ENCODE peak calls at places on chromosomes 5 and 9, in nine cellular contexts. D is astrocyte of the spinal cord; T is GM12865; I is psoas muscle; L is osteocyte; J is body of pancreas; O is adrenal gland; G is CD8-positive, alpha-beta T cell; B is ovary. Q is an unnamed sample.

GRCh38 chr5:158456756-158457155 is 597.8 kb upstream of the CLINT1 start:
- DNase-seq in D (peak; percentile 91), T (peak; percentile 21), I (peak; percentile 40), L (no peak), J (peak; percentile 27), O (peak; percentile 61), G (no peak), B (no peak), Q (peak; percentile 98)

GRCh38 chr9:89497978-89498844 is at the start of gene SEMA4D:
- DNase-seq in D (peak; percentile 23), T (peak; percentile 77), I (peak; percentile 75), L (no peak), J (peak; percentile 78), O (peak; percentile 82), G (no peak), B (peak; percentile 72), Q (peak; percentile 37)

GRCh38 chr5:118326496-118327045 is 661.8 kb downstream of the DTWD2 start:
- DNase-seq in D (peak; percentile 81), T (no peak), I (no peak), L (no peak), J (no peak), O (no peak), G (no peak), B (no peak), Q (no peak)

GRCh38 chr9:32180597-32180996 is 203.8 kb upstream of the ACO1 start:
- DNase-seq in D (no peak), T (no peak), I (no peak), L (no peak), J (no peak), O (no peak), G (no peak), B (no peak), Q (no peak)

GRCh38 chr5:138792181-138792808 is 39.1 kb downstream of the CTNNA1 start:
- DNase-seq in D (no peak), T (no peak), I (no peak), L (no peak), J (no peak), O (no peak), G (no peak), B (no peak), Q (no peak)

GRCh38 chr5:157486861-157487260 is 26.8 kb downstream of the NIPAL4 start:
- DNase-seq in D (no peak), T (peak; percentile 63), I (no peak), L (no peak), J (peak; percentile 26), O (no peak), G (no peak), B (no peak), Q (no peak)

GRCh38 chr5:139797335-139797734 is 1.7 kb downstream of the PSD2 start:
- DNase-seq in D (no peak), T (no peak), I (peak; percentile 26), L (no peak), J (no peak), O (no peak), G (no peak), B (no peak), Q (no peak)

GRCh38 chr5:5494489-5495402 is 72.3 kb downstream of the ICE1 start:
- DNase-seq in D (peak; percentile 47), T (peak; percentile 81), I (peak; percentile 87), L (no peak), J (peak; percentile 84), O (peak; percentile 70), G (peak; percentile 84), B (peak; percentile 75), Q (peak; percentile 45)

GRCh38 chr5:147327421-147327820 is 92.6 kb downstream of the STK32A start:
- DNase-seq in D (no peak), T (no peak), I (no peak), L (no peak), J (no peak), O (no peak), G (no peak), B (no peak), Q (no peak)

GRCh38 chr9:71929223-71929622 is 17.8 kb downstream of the C9orf85 start:
- DNase-seq in D (no peak), T (no peak), I (no peak), L (no peak), J (no peak), O (no peak), G (no peak), B (no peak), Q (peak; percentile 85)

GRCh38 chr5:1726956-1727355 is 72.7 kb downstream of the MRPL36 start:
- DNase-seq in D (no peak), T (no peak), I (no peak), L (peak; percentile 73), J (no peak), O (no peak), G (peak; percentile 25), B (no peak), Q (no peak)

GRCh38 chr5:137630216-137630971 is 105.5 kb downstream of the KLHL3 start:
- DNase-seq in D (no peak), T (no peak), I (no peak), L (no peak), J (no peak), O (no peak), G (no peak), B (no peak), Q (no peak)

DNA sequence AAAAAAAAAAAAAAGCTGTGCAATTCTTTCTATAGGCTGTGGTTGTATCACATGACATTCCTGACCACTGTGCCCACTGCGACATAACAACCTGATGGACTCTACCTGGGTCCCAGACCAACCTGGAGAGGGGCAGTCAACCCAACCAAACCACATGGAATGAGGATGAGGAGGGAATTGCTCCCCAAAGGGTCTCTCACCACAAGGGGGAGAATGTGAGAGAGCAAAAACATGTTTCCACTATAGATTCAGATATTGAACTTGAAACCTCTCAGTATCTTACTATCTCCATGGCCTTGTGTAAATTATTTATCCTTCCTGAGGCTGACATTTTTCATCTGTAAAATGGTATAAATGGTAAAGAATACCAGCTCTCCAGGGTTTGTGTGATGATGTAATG is 66.9 kb upstream of the SV2C start:
- DNase-seq in D (no peak), T (no peak), I (no peak), L (no peak), J (no peak), O (no peak), G (no peak), B (no peak), Q (no peak)
- TF ChIP-seq CTCF in D (no peak), T (peak; percentile 11), I (no peak), L (peak; percentile 13), J (no peak), O (no peak), G (no peak), B (no peak), Q (no peak)

GRCh38 chr5:176629853-176630680 is at the start of the genes EIF4E1B and SNCB:
- DNase-seq in D (peak; percentile 17), T (peak; percentile 32), I (peak; percentile 70), L (no peak), J (no peak), O (no peak), G (peak; percentile 64), B (no peak), Q (no peak)
- TF ChIP-seq CTCF in D (no peak), T (no peak), I (no peak), L (no peak), J (no peak), O (no peak), G (peak; percentile 21), B (no peak), Q (no peak)

GRCh38 chr9:121562261-121562780 is 62.7 kb upstream of the GGTA1 start:
- DNase-seq in D (no peak), T (no peak), I (no peak), L (no peak), J (no peak), O (no peak), G (no peak), B (no peak), Q (no peak)

GRCh38 chr9:121560921-121561320 is 61.3 kb upstream of the GGTA1 start:
- DNase-seq in D (no peak), T (no peak), I (no peak), L (no peak), J (no peak), O (no peak), G (no peak), B (no peak), Q (no peak)

GRCh38 chr9:121563425-121563824 is 63.8 kb upstream of the GGTA1 start:
- DNase-seq in D (no peak), T (no peak), I (no peak), L (no peak), J (no peak), O (no peak), G (no peak), B (no peak), Q (no peak)

GRCh38 chr9:121563881-121564460 is 64.3 kb upstream of the GGTA1 start:
- DNase-seq in D (no peak), T (no peak), I (no peak), L (no peak), J (no peak), O (no peak), G (no peak), B (no peak), Q (no peak)

DNA sequence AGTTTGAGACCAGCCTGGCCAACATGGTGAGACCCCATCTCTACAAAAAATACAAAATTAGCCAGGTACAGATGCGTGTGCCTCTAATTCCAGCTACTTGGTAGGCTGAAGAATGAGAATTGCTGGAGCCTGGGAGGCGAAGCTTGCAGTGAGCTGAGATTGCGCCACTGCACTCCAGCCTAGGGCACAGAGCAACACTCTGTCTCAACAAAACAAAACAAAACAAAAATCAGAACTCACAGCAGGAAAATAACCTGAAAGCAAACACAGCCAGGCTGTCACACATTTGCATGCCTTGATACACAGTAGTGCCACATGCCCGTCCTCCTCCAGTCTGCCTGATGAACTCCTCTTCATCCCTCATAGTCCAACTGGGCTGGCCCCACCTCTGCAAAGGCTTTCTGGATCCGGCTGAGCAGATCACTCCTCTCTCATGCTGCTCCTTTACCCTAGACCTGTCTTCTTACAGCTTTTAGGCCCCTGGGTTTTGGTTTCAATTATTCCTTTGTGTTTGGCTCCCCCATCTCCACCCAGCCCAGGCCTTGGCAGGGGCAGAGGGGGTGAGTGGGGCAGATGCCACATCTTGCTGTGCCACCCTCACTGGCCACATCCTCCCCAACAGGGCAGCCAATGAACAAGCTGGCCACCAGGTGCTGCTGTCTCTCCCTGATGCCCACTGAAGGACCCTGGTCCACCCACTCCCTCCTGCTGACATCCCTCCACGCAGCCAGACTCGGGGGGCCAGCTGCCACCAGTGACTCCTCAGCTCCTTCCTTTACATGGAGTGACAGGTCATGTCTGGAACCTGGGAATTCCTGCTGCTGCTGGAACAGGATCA is 62.0 kb upstream of the GGTA1 start:
- DNase-seq in D (no peak), T (no peak), I (no peak), L (no peak), J (no peak), O (no peak), G (no peak), B (no peak), Q (no peak)
- TF ChIP-seq CTCF in D (peak; percentile 14), T (no peak), I (no peak), L (peak; percentile 13), J (no peak), O (no peak), G (no peak), B (no peak), Q (no peak)

GRCh38 chr5:15598294-15598902 is 98.4 kb downstream of the FBXL7 start:
- DNase-seq in D (no peak), T (peak; percentile 35), I (no peak), L (no peak), J (no peak), O (no peak), G (no peak), B (no peak), Q (peak; percentile 27)
- TF ChIP-seq CTCF in D (peak; percentile 66), T (peak; percentile 61), I (peak; percentile 29), L (peak; percentile 55), J (peak; percentile 40), O (peak; percentile 38), G (peak; percentile 28), B (no peak), Q (peak; percentile 70)

Q was measured in fibroblast of mammary gland.